ENCODE peak calls at places on chromosomes 5 and 9, in seven cellular contexts. One of them, this sample, is unnamed.

GRCh38 chr9:36738318-36738975 is 165.8 kb downstream of the MELK start:
- DNase-seq in body of pancreas: no peak
- DNase-seq in effector memory CD4-positive, alpha-beta T cell: no peak
- DNase-seq in MM.1S: no peak
- DNase-seq in right atrium auricular region: no peak
- DNase-seq in mammary epithelial cell: peak
- DNase-seq in HepG2: no peak
- DNase-seq in this sample: no peak

GRCh38 chr5:137264573-137264972 is 234.6 kb downstream of the SPOCK1 start:
- DNase-seq in right atrium auricular region: no peak
- DNase-seq in body of pancreas: no peak
- DNase-seq in effector memory CD4-positive, alpha-beta T cell: no peak
- DNase-seq in mammary epithelial cell: no peak
- DNase-seq in HepG2: no peak
- DNase-seq in MM.1S: no peak
- DNase-seq in this sample: no peak

GRCh38 chr9:94928696-94929372 is 202.3 kb downstream of the AOPEP start:
- DNase-seq in right atrium auricular region: no peak
- DNase-seq in mammary epithelial cell: no peak
- DNase-seq in HepG2: peak
- DNase-seq in effector memory CD4-positive, alpha-beta T cell: no peak
- DNase-seq in body of pancreas: no peak
- DNase-seq in MM.1S: no peak
- DNase-seq in this sample: no peak

GRCh38 chr5:123088031-123088805 is 823 bp upstream of the PRDM6 start:
- DNase-seq in MM.1S: no peak
- DNase-seq in effector memory CD4-positive, alpha-beta T cell: no peak
- DNase-seq in body of pancreas: no peak
- DNase-seq in right atrium auricular region: no peak
- DNase-seq in HepG2: peak
- DNase-seq in mammary epithelial cell: no peak
- DNase-seq in this sample: no peak

GRCh38 chr9:32525506-32525905 is 490 bp downstream of the RIGI start:
- DNase-seq in mammary epithelial cell: no peak
- DNase-seq in effector memory CD4-positive, alpha-beta T cell: no peak
- DNase-seq in MM.1S: no peak
- DNase-seq in body of pancreas: no peak
- DNase-seq in right atrium auricular region: no peak
- DNase-seq in HepG2: no peak
- DNase-seq in this sample: no peak

GRCh38 chr5:64612349-64612961 is 77.8 kb upstream of the SHISAL2B start:
- DNase-seq in HepG2: peak
- DNase-seq in body of pancreas: peak
- DNase-seq in mammary epithelial cell: peak
- DNase-seq in right atrium auricular region: no peak
- DNase-seq in effector memory CD4-positive, alpha-beta T cell: no peak
- DNase-seq in MM.1S: peak
- DNase-seq in this sample: no peak

GRCh38 chr5:31361234-31361633 is 167.7 kb downstream of the CDH6 start:
- DNase-seq in right atrium auricular region: no peak
- DNase-seq in effector memory CD4-positive, alpha-beta T cell: no peak
- DNase-seq in MM.1S: no peak
- DNase-seq in body of pancreas: no peak
- DNase-seq in mammary epithelial cell: peak
- DNase-seq in HepG2: no peak
- DNase-seq in this sample: no peak

GRCh38 chr9:78369644-78370219 is 72.8 kb downstream of the PSAT1 start:
- DNase-seq in right atrium auricular region: peak
- DNase-seq in body of pancreas: peak
- DNase-seq in MM.1S: no peak
- DNase-seq in effector memory CD4-positive, alpha-beta T cell: peak
- DNase-seq in HepG2: peak
- DNase-seq in mammary epithelial cell: peak
- DNase-seq in this sample: peak

GRCh38 chr9:14677396-14677795 is 15.8 kb downstream of the ZDHHC21 start:
- DNase-seq in mammary epithelial cell: no peak
- DNase-seq in right atrium auricular region: no peak
- DNase-seq in HepG2: no peak
- DNase-seq in effector memory CD4-positive, alpha-beta T cell: no peak
- DNase-seq in body of pancreas: no peak
- DNase-seq in MM.1S: no peak
- DNase-seq in this sample: no peak

GRCh38 chr5:172223901-172224873 is 30.2 kb downstream of the EFCAB9 start:
- DNase-seq in mammary epithelial cell: no peak
- DNase-seq in body of pancreas: no peak
- DNase-seq in HepG2: no peak
- DNase-seq in MM.1S: peak
- DNase-seq in effector memory CD4-positive, alpha-beta T cell: no peak
- DNase-seq in right atrium auricular region: no peak
- DNase-seq in this sample: no peak

GRCh38 chr5:154358410-154359221 is 87.2 kb upstream of the SAP30L start:
- DNase-seq in effector memory CD4-positive, alpha-beta T cell: no peak
- DNase-seq in MM.1S: no peak
- DNase-seq in right atrium auricular region: no peak
- DNase-seq in HepG2: no peak
- DNase-seq in mammary epithelial cell: no peak
- DNase-seq in body of pancreas: no peak
- DNase-seq in this sample: no peak

GRCh38 chr9:95880011-95880690 is 4.7 kb downstream of the ERCC6L2 start:
- DNase-seq in MM.1S: no peak
- DNase-seq in HepG2: no peak
- DNase-seq in mammary epithelial cell: no peak
- DNase-seq in body of pancreas: no peak
- DNase-seq in right atrium auricular region: no peak
- DNase-seq in effector memory CD4-positive, alpha-beta T cell: no peak
- DNase-seq in this sample: no peak

GRCh38 chr5:132089363-132089762 is 15.8 kb downstream of the CSF2 start:
- DNase-seq in mammary epithelial cell: peak
- DNase-seq in effector memory CD4-positive, alpha-beta T cell: no peak
- DNase-seq in MM.1S: no peak
- DNase-seq in body of pancreas: no peak
- DNase-seq in HepG2: no peak
- DNase-seq in right atrium auricular region: no peak
- DNase-seq in this sample: no peak

GRCh38 chr9:85171163-85171562 is 501.6 kb downstream of the NTRK2 start:
- DNase-seq in MM.1S: no peak
- DNase-seq in effector memory CD4-positive, alpha-beta T cell: no peak
- DNase-seq in body of pancreas: no peak
- DNase-seq in HepG2: no peak
- DNase-seq in mammary epithelial cell: no peak
- DNase-seq in right atrium auricular region: no peak
- DNase-seq in this sample: no peak

GRCh38 chr9:85166808-85167545 is 497.4 kb downstream of the NTRK2 start:
- DNase-seq in mammary epithelial cell: no peak
- DNase-seq in right atrium auricular region: no peak
- DNase-seq in effector memory CD4-positive, alpha-beta T cell: no peak
- DNase-seq in MM.1S: no peak
- DNase-seq in body of pancreas: no peak
- DNase-seq in HepG2: no peak
- DNase-seq in this sample: no peak

GRCh38 chr9:85173967-85174366 is 504.4 kb downstream of the NTRK2 start:
- DNase-seq in right atrium auricular region: no peak
- DNase-seq in MM.1S: no peak
- DNase-seq in mammary epithelial cell: no peak
- DNase-seq in effector memory CD4-positive, alpha-beta T cell: no peak
- DNase-seq in body of pancreas: no peak
- DNase-seq in HepG2: no peak
- DNase-seq in this sample: no peak

DNA sequence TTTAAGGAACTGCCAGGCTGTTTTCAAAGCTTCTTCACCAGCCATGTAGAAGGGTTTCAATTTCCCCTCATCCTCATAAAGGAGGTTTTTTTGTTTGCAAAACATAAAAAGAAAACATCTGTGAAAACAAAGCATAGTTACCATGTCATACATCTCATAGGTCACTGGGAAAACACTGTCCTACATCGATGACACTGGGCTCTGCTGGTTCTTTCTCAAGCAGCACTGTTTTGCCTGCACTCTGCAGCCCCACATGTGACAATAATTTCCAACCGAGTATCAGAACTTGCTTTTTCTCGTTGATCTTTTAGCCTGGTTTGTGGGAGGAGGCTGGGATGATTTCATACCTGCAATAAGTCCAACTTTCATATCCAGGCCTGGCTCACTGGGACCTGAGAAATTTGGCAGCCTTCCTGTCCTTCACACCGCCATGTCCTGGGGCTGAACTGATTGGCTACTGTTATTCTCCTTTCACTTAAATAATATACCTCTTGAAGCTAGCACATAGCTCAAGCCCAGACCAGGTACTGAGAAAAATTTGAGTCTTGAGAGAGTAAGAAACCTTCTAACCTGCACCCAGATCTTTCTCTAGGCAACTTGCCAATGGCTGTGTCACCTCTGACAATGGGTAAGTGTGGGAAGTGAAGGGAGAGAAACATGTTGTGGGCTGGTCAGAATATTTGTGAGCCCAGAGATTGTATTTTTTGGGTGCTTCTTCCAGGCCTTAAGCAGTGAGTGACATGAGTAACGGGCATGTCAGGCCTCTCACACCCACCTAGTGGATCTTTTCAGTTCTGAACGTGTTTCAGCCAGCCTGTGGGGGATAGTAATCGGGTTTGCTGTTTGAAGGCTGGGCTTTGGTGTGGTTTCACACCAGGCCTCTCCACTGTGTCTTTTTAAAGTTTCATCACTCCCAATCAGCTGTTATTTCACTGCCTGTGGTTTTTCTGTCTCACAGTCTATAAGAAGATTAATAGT is 502.8 kb downstream of the NTRK2 start:
- DNase-seq in right atrium auricular region: no peak
- DNase-seq in mammary epithelial cell: peak
- DNase-seq in effector memory CD4-positive, alpha-beta T cell: no peak
- DNase-seq in MM.1S: no peak
- DNase-seq in HepG2: no peak
- DNase-seq in body of pancreas: no peak
- DNase-seq in this sample: no peak
- H3K27ac ChIP-seq in right atrium auricular region: no peak
- H3K27ac ChIP-seq in mammary epithelial cell: peak
- H3K27ac ChIP-seq in effector memory CD4-positive, alpha-beta T cell: no peak
- H3K27ac ChIP-seq in MM.1S: no peak
- H3K27ac ChIP-seq in HepG2: no peak
- H3K27ac ChIP-seq in body of pancreas: no peak
- H3K27ac ChIP-seq in this sample: no peak

DNA sequence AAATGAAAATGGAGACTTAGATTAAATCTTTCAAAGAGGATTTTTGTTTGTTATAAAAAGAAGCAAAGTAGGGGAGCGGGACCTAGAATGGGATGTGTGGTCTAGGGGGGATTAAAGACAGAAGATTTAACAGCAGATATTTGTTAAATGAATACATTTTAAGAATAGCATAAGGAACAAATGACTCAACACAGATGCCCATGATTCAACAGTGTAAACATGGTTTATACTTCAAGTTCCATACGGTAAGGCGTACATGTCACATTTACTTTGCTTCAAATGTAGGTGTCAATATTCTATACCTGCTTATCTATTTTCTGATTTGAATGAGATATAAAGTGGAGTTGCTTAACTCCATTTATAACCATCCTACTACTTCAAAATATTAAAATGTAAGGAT is 1.5 kb downstream of the TICAM2 start:
- DNase-seq in MM.1S: no peak
- DNase-seq in effector memory CD4-positive, alpha-beta T cell: no peak
- DNase-seq in body of pancreas: no peak
- DNase-seq in HepG2: no peak
- DNase-seq in right atrium auricular region: no peak
- DNase-seq in mammary epithelial cell: no peak
- DNase-seq in this sample: no peak
- H3K27ac ChIP-seq in MM.1S: no peak
- H3K27ac ChIP-seq in effector memory CD4-positive, alpha-beta T cell: no peak
- H3K27ac ChIP-seq in body of pancreas: no peak
- H3K27ac ChIP-seq in HepG2: no peak
- H3K27ac ChIP-seq in right atrium auricular region: peak
- H3K27ac ChIP-seq in mammary epithelial cell: no peak
- H3K27ac ChIP-seq in this sample: no peak

GRCh38 chr5:100852988-100853449 is 50.1 kb downstream of the ST8SIA4 start:
- DNase-seq in mammary epithelial cell: no peak
- DNase-seq in HepG2: no peak
- DNase-seq in effector memory CD4-positive, alpha-beta T cell: no peak
- DNase-seq in body of pancreas: no peak
- DNase-seq in MM.1S: peak
- DNase-seq in right atrium auricular region: no peak
- DNase-seq in this sample: no peak

GRCh38 chr5:100854594-100854993 is 48.5 kb downstream of the ST8SIA4 start:
- DNase-seq in HepG2: no peak
- DNase-seq in MM.1S: no peak
- DNase-seq in right atrium auricular region: no peak
- DNase-seq in mammary epithelial cell: no peak
- DNase-seq in effector memory CD4-positive, alpha-beta T cell: no peak
- DNase-seq in body of pancreas: no peak
- DNase-seq in this sample: no peak

GRCh38 chr5:100855295-100855694 is 47.8 kb downstream of the ST8SIA4 start:
- DNase-seq in HepG2: no peak
- DNase-seq in body of pancreas: no peak
- DNase-seq in MM.1S: no peak
- DNase-seq in mammary epithelial cell: no peak
- DNase-seq in right atrium auricular region: no peak
- DNase-seq in effector memory CD4-positive, alpha-beta T cell: no peak
- DNase-seq in this sample: no peak

GRCh38 chr5:100852051-100852450 is 51.0 kb downstream of the ST8SIA4 start:
- DNase-seq in mammary epithelial cell: no peak
- DNase-seq in body of pancreas: no peak
- DNase-seq in HepG2: no peak
- DNase-seq in right atrium auricular region: no peak
- DNase-seq in effector memory CD4-positive, alpha-beta T cell: no peak
- DNase-seq in MM.1S: no peak
- DNase-seq in this sample: no peak

DNA sequence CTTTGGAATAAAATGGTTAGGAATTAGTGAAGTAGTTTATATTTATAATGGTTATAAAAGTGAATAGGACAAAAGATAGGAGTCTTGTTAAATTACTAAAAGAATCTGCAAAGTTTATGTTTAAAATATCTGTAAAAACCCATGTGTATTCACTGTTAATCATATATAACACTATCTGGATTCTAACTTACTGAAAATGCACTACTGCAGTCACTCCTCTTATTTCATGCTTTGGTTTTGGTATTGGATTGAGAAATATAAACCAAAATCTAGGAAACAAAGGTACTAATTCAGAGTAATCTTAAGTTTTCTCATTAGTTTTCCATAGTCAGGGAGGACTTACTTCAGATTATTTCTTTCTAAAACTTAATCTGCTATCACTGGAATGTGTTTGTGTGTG is 49.5 kb downstream of the ST8SIA4 start:
- DNase-seq in effector memory CD4-positive, alpha-beta T cell: no peak
- DNase-seq in MM.1S: no peak
- DNase-seq in HepG2: no peak
- DNase-seq in body of pancreas: no peak
- DNase-seq in right atrium auricular region: no peak
- DNase-seq in mammary epithelial cell: no peak
- DNase-seq in this sample: no peak
- H3K27ac ChIP-seq in effector memory CD4-positive, alpha-beta T cell: no peak
- H3K27ac ChIP-seq in MM.1S: peak
- H3K27ac ChIP-seq in HepG2: no peak
- H3K27ac ChIP-seq in body of pancreas: no peak
- H3K27ac ChIP-seq in right atrium auricular region: no peak
- H3K27ac ChIP-seq in mammary epithelial cell: no peak
- H3K27ac ChIP-seq in this sample: no peak

DNA sequence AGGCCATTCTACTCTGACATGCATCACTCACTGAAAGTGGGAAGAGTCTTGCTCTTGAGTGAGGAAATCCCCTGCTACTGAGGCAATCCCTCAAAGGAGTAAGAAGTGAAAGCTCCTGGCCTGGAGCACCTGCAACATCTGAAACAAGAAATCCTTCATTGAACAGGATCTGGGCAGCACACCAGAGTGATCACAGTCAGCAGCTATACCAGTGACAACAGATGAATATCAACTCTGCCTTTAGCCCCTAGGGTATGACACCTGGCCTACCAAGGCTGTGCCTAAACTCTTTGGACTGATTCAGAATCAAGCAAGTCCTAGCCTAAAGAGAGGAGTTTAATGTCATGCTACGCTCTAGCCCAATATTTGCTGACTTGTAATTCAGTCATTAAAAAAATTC is 156.2 kb upstream of the CCDC152 start:
- DNase-seq in HepG2: no peak
- DNase-seq in effector memory CD4-positive, alpha-beta T cell: no peak
- DNase-seq in right atrium auricular region: no peak
- DNase-seq in mammary epithelial cell: no peak
- DNase-seq in body of pancreas: no peak
- DNase-seq in MM.1S: peak
- DNase-seq in this sample: no peak
- H3K27ac ChIP-seq in HepG2: no peak
- H3K27ac ChIP-seq in effector memory CD4-positive, alpha-beta T cell: no peak
- H3K27ac ChIP-seq in right atrium auricular region: no peak
- H3K27ac ChIP-seq in mammary epithelial cell: no peak
- H3K27ac ChIP-seq in body of pancreas: no peak
- H3K27ac ChIP-seq in MM.1S: no peak
- H3K27ac ChIP-seq in this sample: no peak